ENCODE peak calls at places on chromosomes 11 and 22, in four cellular contexts. One of them, this sample, is unnamed.

GRCh38 chr11:17653606-17654005 is 65.8 kb upstream of the MYOD1 start:
- DNase-seq in cardiac fibroblast: no peak
- DNase-seq in activated T-cell treated with anti-CD3 and anti-CD28 coated beads for 1 hour: no peak
- DNase-seq in activated T-helper 1 cell treated with anti-CD3 and anti-CD28 coated beads, Interleukin-12 subunit alpha, Interleukin-12 subunit beta, Interleukin-2, Interleukin-4 antibody, amounts not matched to agents 30 ng/mL and 10 ng/mL and 1 ng/mL, durations not matched to agents 14 hours and 24 hours and 36 hours: no peak
- DNase-seq in this sample: no peak

GRCh38 chr11:11577246-11577855 is 44.5 kb downstream of the GALNT18 start:
- DNase-seq in cardiac fibroblast: peak
- DNase-seq in activated T-cell treated with anti-CD3 and anti-CD28 coated beads for 1 hour: no peak
- DNase-seq in activated T-helper 1 cell treated with anti-CD3 and anti-CD28 coated beads, Interleukin-12 subunit alpha, Interleukin-12 subunit beta, Interleukin-2, Interleukin-4 antibody, amounts not matched to agents 30 ng/mL and 10 ng/mL and 1 ng/mL, durations not matched to agents 14 hours and 24 hours and 36 hours: no peak
- DNase-seq in this sample: no peak

GRCh38 chr11:72787262-72788104 is 6.4 kb downstream of the STARD10 start:
- DNase-seq in cardiac fibroblast: no peak
- DNase-seq in activated T-cell treated with anti-CD3 and anti-CD28 coated beads for 1 hour: no peak
- DNase-seq in activated T-helper 1 cell treated with anti-CD3 and anti-CD28 coated beads, Interleukin-12 subunit alpha, Interleukin-12 subunit beta, Interleukin-2, Interleukin-4 antibody, amounts not matched to agents 30 ng/mL and 10 ng/mL and 1 ng/mL, durations not matched to agents 14 hours and 24 hours and 36 hours: no peak
- DNase-seq in this sample: no peak

GRCh38 chr11:65613091-65613928 is 711 bp downstream of the MAP3K11 start:
- DNase-seq in cardiac fibroblast: no peak
- DNase-seq in activated T-cell treated with anti-CD3 and anti-CD28 coated beads for 1 hour: no peak
- DNase-seq in activated T-helper 1 cell treated with anti-CD3 and anti-CD28 coated beads, Interleukin-12 subunit alpha, Interleukin-12 subunit beta, Interleukin-2, Interleukin-4 antibody, amounts not matched to agents 30 ng/mL and 10 ng/mL and 1 ng/mL, durations not matched to agents 14 hours and 24 hours and 36 hours: no peak
- DNase-seq in this sample: no peak

GRCh38 chr22:36332623-36333331 is 55.0 kb downstream of the MYH9 start:
- DNase-seq in cardiac fibroblast: peak
- DNase-seq in activated T-cell treated with anti-CD3 and anti-CD28 coated beads for 1 hour: peak
- DNase-seq in activated T-helper 1 cell treated with anti-CD3 and anti-CD28 coated beads, Interleukin-12 subunit alpha, Interleukin-12 subunit beta, Interleukin-2, Interleukin-4 antibody, amounts not matched to agents 30 ng/mL and 10 ng/mL and 1 ng/mL, durations not matched to agents 14 hours and 24 hours and 36 hours: peak
- DNase-seq in this sample: peak

GRCh38 chr22:23527971-23528740 is 51.9 kb downstream of the IGLL1 start:
- DNase-seq in cardiac fibroblast: no peak
- DNase-seq in activated T-cell treated with anti-CD3 and anti-CD28 coated beads for 1 hour: no peak
- DNase-seq in activated T-helper 1 cell treated with anti-CD3 and anti-CD28 coated beads, Interleukin-12 subunit alpha, Interleukin-12 subunit beta, Interleukin-2, Interleukin-4 antibody, amounts not matched to agents 30 ng/mL and 10 ng/mL and 1 ng/mL, durations not matched to agents 14 hours and 24 hours and 36 hours: no peak
- DNase-seq in this sample: no peak

GRCh38 chr11:66051371-66051765 is 796 bp upstream of the SF3B2 start:
- DNase-seq in cardiac fibroblast: no peak
- DNase-seq in activated T-cell treated with anti-CD3 and anti-CD28 coated beads for 1 hour: no peak
- DNase-seq in activated T-helper 1 cell treated with anti-CD3 and anti-CD28 coated beads, Interleukin-12 subunit alpha, Interleukin-12 subunit beta, Interleukin-2, Interleukin-4 antibody, amounts not matched to agents 30 ng/mL and 10 ng/mL and 1 ng/mL, durations not matched to agents 14 hours and 24 hours and 36 hours: no peak
- DNase-seq in this sample: no peak

GRCh38 chr11:92632510-92632909 is 336.9 kb upstream of the MTNR1B start:
- DNase-seq in cardiac fibroblast: no peak
- DNase-seq in activated T-cell treated with anti-CD3 and anti-CD28 coated beads for 1 hour: no peak
- DNase-seq in activated T-helper 1 cell treated with anti-CD3 and anti-CD28 coated beads, Interleukin-12 subunit alpha, Interleukin-12 subunit beta, Interleukin-2, Interleukin-4 antibody, amounts not matched to agents 30 ng/mL and 10 ng/mL and 1 ng/mL, durations not matched to agents 14 hours and 24 hours and 36 hours: no peak
- DNase-seq in this sample: no peak

GRCh38 chr11:123006860-123007542 is 25.4 kb upstream of the BSX start:
- DNase-seq in cardiac fibroblast: no peak
- DNase-seq in activated T-cell treated with anti-CD3 and anti-CD28 coated beads for 1 hour: no peak
- DNase-seq in activated T-helper 1 cell treated with anti-CD3 and anti-CD28 coated beads, Interleukin-12 subunit alpha, Interleukin-12 subunit beta, Interleukin-2, Interleukin-4 antibody, amounts not matched to agents 30 ng/mL and 10 ng/mL and 1 ng/mL, durations not matched to agents 14 hours and 24 hours and 36 hours: no peak
- DNase-seq in this sample: no peak

GRCh38 chr22:24594569-24595120 is 1.8 kb upstream of the LRRC75B start:
- DNase-seq in cardiac fibroblast: no peak
- DNase-seq in activated T-cell treated with anti-CD3 and anti-CD28 coated beads for 1 hour: no peak
- DNase-seq in activated T-helper 1 cell treated with anti-CD3 and anti-CD28 coated beads, Interleukin-12 subunit alpha, Interleukin-12 subunit beta, Interleukin-2, Interleukin-4 antibody, amounts not matched to agents 30 ng/mL and 10 ng/mL and 1 ng/mL, durations not matched to agents 14 hours and 24 hours and 36 hours: no peak
- DNase-seq in this sample: no peak

GRCh38 chr11:92149996-92150395 is 74.6 kb upstream of the FAT3 start:
- DNase-seq in cardiac fibroblast: no peak
- DNase-seq in activated T-cell treated with anti-CD3 and anti-CD28 coated beads for 1 hour: no peak
- DNase-seq in activated T-helper 1 cell treated with anti-CD3 and anti-CD28 coated beads, Interleukin-12 subunit alpha, Interleukin-12 subunit beta, Interleukin-2, Interleukin-4 antibody, amounts not matched to agents 30 ng/mL and 10 ng/mL and 1 ng/mL, durations not matched to agents 14 hours and 24 hours and 36 hours: no peak
- DNase-seq in this sample: no peak

GRCh38 chr11:92224394-92225205 is at the start of gene FAT3:
- DNase-seq in cardiac fibroblast: peak
- DNase-seq in activated T-cell treated with anti-CD3 and anti-CD28 coated beads for 1 hour: no peak
- DNase-seq in activated T-helper 1 cell treated with anti-CD3 and anti-CD28 coated beads, Interleukin-12 subunit alpha, Interleukin-12 subunit beta, Interleukin-2, Interleukin-4 antibody, amounts not matched to agents 30 ng/mL and 10 ng/mL and 1 ng/mL, durations not matched to agents 14 hours and 24 hours and 36 hours: no peak
- DNase-seq in this sample: peak

GRCh38 chr11:43549624-43550023 is 130.9 kb upstream of the HSD17B12 start:
- DNase-seq in cardiac fibroblast: no peak
- DNase-seq in activated T-cell treated with anti-CD3 and anti-CD28 coated beads for 1 hour: no peak
- DNase-seq in activated T-helper 1 cell treated with anti-CD3 and anti-CD28 coated beads, Interleukin-12 subunit alpha, Interleukin-12 subunit beta, Interleukin-2, Interleukin-4 antibody, amounts not matched to agents 30 ng/mL and 10 ng/mL and 1 ng/mL, durations not matched to agents 14 hours and 24 hours and 36 hours: no peak
- DNase-seq in this sample: no peak